ENCODE peak calls at places on chromosomes 13 and 19, in nine cellular contexts. P is Daoy; U is coronary artery; C is globus pallidus; W is CD4-positive, CD25-positive, alpha-beta regulatory T cell; G is stimulated activated CD4-positive, alpha-beta T cell treated with anti-CD3 and anti-CD28 coated beads, Interleukin-4, amount 100 ng/mL, for 4 hours; L is ELF-1; D is endothelial cell; V is kidney epithelial cell. N is an unnamed sample.

GRCh38 chr19:36125557-36125956 is 10.3 kb downstream of the TBCB start:
- DNase-seq in P (no peak), U (no peak), C (no peak), W (no peak), G (no peak), L (no peak), D (no peak), V (no peak), N (no peak)

GRCh38 chr13:98802999-98803666 is 50.7 kb upstream of the SLC15A1 start:
- DNase-seq in P (no peak), U (no peak), C (no peak), W (no peak), G (no peak), L (no peak), D (no peak), V (no peak), N (no peak)

GRCh38 chr19:3821156-3821555 is 35.0 kb upstream of the MATK start:
- DNase-seq in P (peak), U (no peak), C (no peak), W (no peak), G (no peak), L (peak), D (no peak), V (no peak), N (no peak)

GRCh38 chr13:111279253-111279652 is 41.2 kb upstream of the TEX29 start:
- DNase-seq in P (no peak), U (no peak), C (no peak), W (no peak), G (no peak), L (no peak), D (no peak), V (no peak), N (no peak)

GRCh38 chr13:75469087-75469486 is 12.9 kb downstream of the TBC1D4 start:
- DNase-seq in P (no peak), U (no peak), C (no peak), W (no peak), G (no peak), L (no peak), D (no peak), V (no peak), N (no peak)

GRCh38 chr19:54040003-54040402 is 23.7 kb downstream of the VSTM1 start:
- DNase-seq in P (no peak), U (no peak), C (no peak), W (no peak), G (no peak), L (no peak), D (no peak), V (no peak), N (no peak)

GRCh38 chr13:77810430-77810829 is 108.2 kb downstream of the EDNRB start:
- DNase-seq in P (peak), U (no peak), C (peak), W (peak), G (no peak), L (no peak), D (no peak), V (no peak), N (no peak)

GRCh38 chr13:66036024-66036614 is 1194.0 kb downstream of the PCDH9 start:
- DNase-seq in P (no peak), U (no peak), C (no peak), W (no peak), G (no peak), L (peak), D (no peak), V (no peak), N (peak)

GRCh38 chr13:87671031-87671823 is at the start of gene SLITRK5:
- DNase-seq in P (peak), U (peak), C (peak), W (peak), G (peak), L (peak), D (peak), V (no peak), N (peak)

GRCh38 chr13:29481603-29482002 is 113.9 kb downstream of the SLC7A1 start:
- DNase-seq in P (no peak), U (no peak), C (no peak), W (no peak), G (no peak), L (no peak), D (no peak), V (no peak), N (no peak)